ENCODE peak calls at places on chromosomes 12 and 14, in ten cellular contexts. K is dermis blood vessel endothelial cell; V is activated naive CD4-positive, alpha-beta T cell treated with Interleukin-2 at 50 U/mL for 16 hours; U is M059J; I is G401; P is brain microvascular endothelial cell; G is tibial artery; Z is colonic mucosa; A is ovary; R is MV-4-11. B is an unnamed sample.

GRCh38 chr12:20369164-20370000 is 1.0 kb downstream of the PDE3A start:
- DNase-seq in K (peak; percentile 69), V (no peak), U (peak; percentile 73), I (peak; percentile 53), P (peak; percentile 70), G (peak; percentile 91), Z (peak; percentile 80), A (peak; percentile 71), R (no peak), B (peak; percentile 87)

GRCh38 chr14:60510254-60510975 is 1.5 kb downstream of the SIX6 start:
- DNase-seq in K (no peak), V (no peak), U (no peak), I (no peak), P (no peak), G (no peak), Z (no peak), A (no peak), R (no peak), B (no peak)

GRCh38 chr12:92702754-92703679 is at the start of gene PLEKHG7:
- DNase-seq in K (no peak), V (no peak), U (no peak), I (no peak), P (no peak), G (no peak), Z (peak; percentile 52), A (no peak), R (peak; percentile 70), B (no peak)

GRCh38 chr12:103955811-103956514 is 9.7 kb upstream of the TDG start:
- DNase-seq in K (peak; percentile 13), V (no peak), U (no peak), I (peak; percentile 19), P (no peak), G (no peak), Z (peak; percentile 27), A (no peak), R (no peak), B (peak; percentile 43)

GRCh38 chr12:43416981-43417380 is 135.0 kb downstream of the ADAMTS20 start:
- DNase-seq in K (no peak), V (no peak), U (no peak), I (no peak), P (no peak), G (no peak), Z (no peak), A (no peak), R (no peak), B (no peak)

GRCh38 chr14:91573894-91574837 is 64.1 kb upstream of the PPP4R3A start:
- DNase-seq in K (peak; percentile 13), V (peak; percentile 89), U (peak; percentile 64), I (peak; percentile 51), P (peak; percentile 31), G (peak; percentile 92), Z (peak; percentile 76), A (peak; percentile 16), R (peak; percentile 7), B (peak; percentile 42)

GRCh38 chr12:12182926-12183325 is 83.9 kb downstream of the LRP6 start:
- DNase-seq in K (peak; percentile 38), V (no peak), U (peak; percentile 80), I (peak; percentile 33), P (peak; percentile 14), G (no peak), Z (no peak), A (no peak), R (no peak), B (no peak)

GRCh38 chr12:79451988-79452387 is 238.8 kb downstream of the PAWR start:
- DNase-seq in K (peak; percentile 98), V (no peak), U (peak; percentile 96), I (peak; percentile 90), P (peak; percentile 97), G (peak; percentile 86), Z (peak; percentile 22), A (peak; percentile 70), R (no peak), B (no peak)

GRCh38 chr12:94222351-94222750 is 74.0 kb downstream of the PLXNC1 start:
- DNase-seq in K (no peak), V (no peak), U (no peak), I (no peak), P (no peak), G (no peak), Z (no peak), A (no peak), R (peak; percentile 40), B (no peak)

GRCh38 chr12:116773276-116773731 is 35.2 kb downstream of the RNFT2 start:
- DNase-seq in K (peak; percentile 90), V (no peak), U (no peak), I (peak; percentile 5), P (peak; percentile 3), G (no peak), Z (no peak), A (no peak), R (no peak), B (no peak)

GRCh38 chr14:21039585-21040369 is 2.4 kb upstream of the RNASE7 start:
- DNase-seq in K (peak; percentile 63), V (no peak), U (peak; percentile 52), I (peak; percentile 52), P (peak; percentile 53), G (no peak), Z (peak; percentile 62), A (peak; percentile 59), R (peak; percentile 55), B (peak; percentile 73)

GRCh38 chr14:93132472-93133065 is 16.8 kb upstream of the ITPK1 start:
- DNase-seq in K (peak; percentile 76), V (no peak), U (peak; percentile 44), I (peak; percentile 23), P (peak; percentile 54), G (no peak), Z (peak; percentile 53), A (no peak), R (peak; percentile 47), B (peak; percentile 50)

GRCh38 chr12:58487280-58488141 is 432.8 kb downstream of the LRIG3 start:
- DNase-seq in K (no peak), V (no peak), U (peak; percentile 89), I (no peak), P (peak; percentile 63), G (no peak), Z (no peak), A (no peak), R (no peak), B (no peak)

GRCh38 chr14:75979641-75980422 is 2.0 kb downstream of the TGFB3 start:
- DNase-seq in K (no peak), V (no peak), U (no peak), I (no peak), P (no peak), G (peak; percentile 77), Z (no peak), A (peak; percentile 35), R (no peak), B (no peak)

GRCh38 chr14:102255401-102256190 is 49.4 kb downstream of the MOK start:
- DNase-seq in K (no peak), V (no peak), U (no peak), I (no peak), P (no peak), G (no peak), Z (no peak), A (peak; percentile 53), R (no peak), B (no peak)

GRCh38 chr12:80056845-80057244 is 42.5 kb upstream of the OTOGL start:
- DNase-seq in K (peak; percentile 94), V (no peak), U (peak; percentile 72), I (no peak), P (no peak), G (no peak), Z (no peak), A (peak; percentile 20), R (no peak), B (no peak)

GRCh38 chr14:94936411-94936892 is 166.5 kb upstream of the GSC start:
- DNase-seq in K (peak; percentile 13), V (no peak), U (peak; percentile 8), I (peak; percentile 37), P (no peak), G (peak; percentile 86), Z (peak; percentile 58), A (no peak), R (no peak), B (no peak)

GRCh38 chr12:43551271-43551970 is 582 bp downstream of the ADAMTS20 start:
- DNase-seq in K (no peak), V (no peak), U (no peak), I (no peak), P (no peak), G (no peak), Z (no peak), A (no peak), R (no peak), B (no peak)

GRCh38 chr12:52387859-52388258 is 2.4 kb upstream of the KRT84 start:
- DNase-seq in K (no peak), V (no peak), U (no peak), I (no peak), P (no peak), G (no peak), Z (no peak), A (no peak), R (no peak), B (no peak)

GRCh38 chr14:68664225-68664681 is 128.6 kb downstream of the ZFP36L1 start:
- DNase-seq in K (no peak), V (peak; percentile 48), U (peak; percentile 25), I (no peak), P (no peak), G (peak; percentile 55), Z (no peak), A (no peak), R (no peak), B (no peak)

GRCh38 chr14:64770751-64771150 is 66.5 kb downstream of the PLEKHG3 start:
- DNase-seq in K (no peak), V (no peak), U (no peak), I (no peak), P (no peak), G (no peak), Z (no peak), A (no peak), R (no peak), B (no peak)

GRCh38 chr12:92378682-92379479 is 233.2 kb upstream of the BTG1 start:
- DNase-seq in K (no peak), V (no peak), U (no peak), I (no peak), P (no peak), G (no peak), Z (no peak), A (no peak), R (no peak), B (no peak)

GRCh38 chr14:92247347-92247746 is 75.6 kb upstream of the SLC24A4 start:
- DNase-seq in K (no peak), V (no peak), U (no peak), I (no peak), P (no peak), G (no peak), Z (no peak), A (no peak), R (peak; percentile 80), B (no peak)

GRCh38 chr14:64632056-64632455 is 72.2 kb upstream of the PLEKHG3 start:
- DNase-seq in K (no peak), V (no peak), U (peak; percentile 83), I (no peak), P (no peak), G (no peak), Z (no peak), A (no peak), R (no peak), B (no peak)

GRCh38 chr14:34857689-34858449 is 17.3 kb downstream of the BAZ1A start:
- DNase-seq in K (no peak), V (no peak), U (no peak), I (no peak), P (no peak), G (no peak), Z (no peak), A (no peak), R (peak; percentile 83), B (peak; percentile 69)

GRCh38 chr14:55850803-55851202 is 267.4 kb upstream of the PELI2 start:
- DNase-seq in K (peak; percentile 11), V (no peak), U (peak; percentile 35), I (no peak), P (peak; percentile 35), G (no peak), Z (peak; percentile 32), A (no peak), R (no peak), B (no peak)

GRCh38 chr14:68987653-68988036 is 8.5 kb upstream of the ACTN1 start:
- DNase-seq in K (no peak), V (no peak), U (no peak), I (no peak), P (no peak), G (no peak), Z (no peak), A (no peak), R (no peak), B (peak; percentile 49)

GRCh38 chr12:253116-253831 is 9.4 kb downstream of the SLC6A13 start:
- DNase-seq in K (no peak), V (no peak), U (no peak), I (no peak), P (no peak), G (no peak), Z (no peak), A (no peak), R (no peak), B (no peak)